ENCODE peak calls at places on chromosomes 5 and 9, in seven cellular contexts. One of them, this sample, is unnamed.

GRCh38 chr5:150042459-150042858 is 41.9 kb downstream of the HMGXB3 start:
- DNase-seq in Karpas-422: no peak
- DNase-seq in fibroblast of mammary gland: no peak
- DNase-seq in OCI-LY7: no peak
- DNase-seq in kidney: no peak
- DNase-seq in psoas muscle: no peak
- DNase-seq in A673: no peak
- DNase-seq in this sample: no peak

GRCh38 chr9:128024761-128025308 is 42.3 kb downstream of the NAIF1 start:
- DNase-seq in Karpas-422: no peak
- DNase-seq in fibroblast of mammary gland: no peak
- DNase-seq in OCI-LY7: no peak
- DNase-seq in kidney: no peak
- DNase-seq in psoas muscle: no peak
- DNase-seq in A673: no peak
- DNase-seq in this sample: no peak

GRCh38 chr5:160152901-160153300 is 33.7 kb upstream of the PWWP2A start:
- DNase-seq in Karpas-422: no peak
- DNase-seq in fibroblast of mammary gland: no peak
- DNase-seq in OCI-LY7: no peak
- DNase-seq in kidney: no peak
- DNase-seq in psoas muscle: no peak
- DNase-seq in A673: no peak
- DNase-seq in this sample: no peak

GRCh38 chr9:97307091-97307490 is 368 bp upstream of the CCDC180 start:
- DNase-seq in Karpas-422: no peak
- DNase-seq in fibroblast of mammary gland: peak; percentile 80
- DNase-seq in OCI-LY7: no peak
- DNase-seq in kidney: peak; percentile 97
- DNase-seq in psoas muscle: peak; percentile 71
- DNase-seq in A673: peak; percentile 75
- DNase-seq in this sample: peak; percentile 84

GRCh38 chr9:68777070-68777763 is 72.2 kb downstream of the PIP5K1B start:
- DNase-seq in Karpas-422: no peak
- DNase-seq in fibroblast of mammary gland: peak; percentile 5
- DNase-seq in OCI-LY7: no peak
- DNase-seq in kidney: no peak
- DNase-seq in psoas muscle: no peak
- DNase-seq in A673: no peak
- DNase-seq in this sample: no peak

GRCh38 chr5:168227001-168227400 is 64.4 kb upstream of the WWC1 start:
- DNase-seq in Karpas-422: no peak
- DNase-seq in fibroblast of mammary gland: no peak
- DNase-seq in OCI-LY7: no peak
- DNase-seq in kidney: no peak
- DNase-seq in psoas muscle: no peak
- DNase-seq in A673: no peak
- DNase-seq in this sample: no peak

GRCh38 chr5:161544350-161544765 is 2.2 kb downstream of the GABRB2 start:
- DNase-seq in Karpas-422: peak; percentile 76
- DNase-seq in fibroblast of mammary gland: peak; percentile 54
- DNase-seq in OCI-LY7: peak; percentile 76
- DNase-seq in kidney: no peak
- DNase-seq in psoas muscle: no peak
- DNase-seq in A673: peak; percentile 52
- DNase-seq in this sample: no peak

GRCh38 chr9:89661391-89661949 is 56.7 kb downstream of the GADD45G start:
- DNase-seq in Karpas-422: no peak
- DNase-seq in fibroblast of mammary gland: no peak
- DNase-seq in OCI-LY7: no peak
- DNase-seq in kidney: no peak
- DNase-seq in psoas muscle: no peak
- DNase-seq in A673: no peak
- DNase-seq in this sample: no peak

GRCh38 chr5:169258372-169259000 is 42.5 kb downstream of the SLIT3 start:
- DNase-seq in Karpas-422: no peak
- DNase-seq in fibroblast of mammary gland: peak; percentile 69
- DNase-seq in OCI-LY7: no peak
- DNase-seq in kidney: no peak
- DNase-seq in psoas muscle: no peak
- DNase-seq in A673: no peak
- DNase-seq in this sample: no peak

GRCh38 chr5:67639311-67639710 is 442.7 kb upstream of the CD180 start:
- DNase-seq in Karpas-422: no peak
- DNase-seq in fibroblast of mammary gland: peak; percentile 61
- DNase-seq in OCI-LY7: no peak
- DNase-seq in kidney: no peak
- DNase-seq in psoas muscle: peak; percentile 48
- DNase-seq in A673: no peak
- DNase-seq in this sample: no peak

GRCh38 chr9:96856363-96857286 is 2.3 kb upstream of the ZNF782 start:
- DNase-seq in Karpas-422: peak; percentile 89
- DNase-seq in fibroblast of mammary gland: peak; percentile 73
- DNase-seq in OCI-LY7: peak; percentile 76
- DNase-seq in kidney: peak; percentile 80
- DNase-seq in psoas muscle: peak; percentile 28
- DNase-seq in A673: peak; percentile 83
- DNase-seq in this sample: peak; percentile 57

GRCh38 chr5:119176785-119177184 is 105.9 kb downstream of the DMXL1 start:
- DNase-seq in Karpas-422: no peak
- DNase-seq in fibroblast of mammary gland: no peak
- DNase-seq in OCI-LY7: no peak
- DNase-seq in kidney: no peak
- DNase-seq in psoas muscle: no peak
- DNase-seq in A673: no peak
- DNase-seq in this sample: no peak

DNA sequence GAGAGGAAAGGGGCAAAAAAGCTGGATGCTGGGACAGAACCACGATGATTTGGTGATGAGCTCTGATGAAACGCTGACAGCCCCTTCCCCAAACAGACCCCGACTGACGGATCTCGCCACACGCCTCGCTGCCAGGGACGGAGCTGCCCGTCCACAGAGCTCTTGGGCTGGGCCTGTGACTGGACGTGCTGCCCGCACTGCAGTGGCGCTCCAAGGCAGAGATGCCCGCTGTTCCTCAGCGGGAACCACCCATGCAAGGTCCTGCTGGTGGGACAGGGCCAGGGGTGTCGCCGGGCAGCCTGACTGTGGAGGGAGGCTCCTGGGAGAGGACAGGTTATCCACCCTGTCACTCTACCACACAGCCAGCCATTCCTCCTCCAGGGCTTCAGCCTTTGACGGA is 66.0 kb upstream of the SARDH start:
- DNase-seq in Karpas-422: no peak
- DNase-seq in fibroblast of mammary gland: no peak
- DNase-seq in OCI-LY7: no peak
- DNase-seq in kidney: no peak
- DNase-seq in psoas muscle: no peak
- DNase-seq in A673: no peak
- DNase-seq in this sample: no peak
- H3K4me3 ChIP-seq in Karpas-422: no peak overlapping the region
- H3K4me3 ChIP-seq in fibroblast of mammary gland: no peak overlapping the region
- H3K4me3 ChIP-seq in OCI-LY7: no peak overlapping the region
- H3K4me3 ChIP-seq in kidney: no peak overlapping the region
- H3K4me3 ChIP-seq in psoas muscle: no peak overlapping the region
- H3K4me3 ChIP-seq in A673: no peak overlapping the region
- H3K4me3 ChIP-seq in this sample: no peak overlapping the region

GRCh38 chr5:139744471-139745120 is 51.0 kb upstream of the PSD2 start:
- DNase-seq in Karpas-422: no peak
- DNase-seq in fibroblast of mammary gland: no peak
- DNase-seq in OCI-LY7: no peak
- DNase-seq in kidney: no peak
- DNase-seq in psoas muscle: no peak
- DNase-seq in A673: no peak
- DNase-seq in this sample: no peak

GRCh38 chr5:139745121-139745799 is 50.3 kb upstream of the PSD2 start:
- DNase-seq in Karpas-422: no peak
- DNase-seq in fibroblast of mammary gland: peak; percentile 89
- DNase-seq in OCI-LY7: no peak
- DNase-seq in kidney: peak; percentile 95
- DNase-seq in psoas muscle: peak; percentile 67
- DNase-seq in A673: peak; percentile 95
- DNase-seq in this sample: no peak

GRCh38 chr5:139747583-139748504 is 47.8 kb upstream of the PSD2 start:
- DNase-seq in Karpas-422: no peak
- DNase-seq in fibroblast of mammary gland: peak; percentile 84
- DNase-seq in OCI-LY7: no peak
- DNase-seq in kidney: peak; percentile 88
- DNase-seq in psoas muscle: peak; percentile 60
- DNase-seq in A673: no peak
- DNase-seq in this sample: no peak

GRCh38 chr5:139746691-139747582 is 48.7 kb upstream of the PSD2 start:
- DNase-seq in Karpas-422: no peak
- DNase-seq in fibroblast of mammary gland: peak; percentile 57
- DNase-seq in OCI-LY7: peak; percentile 68
- DNase-seq in kidney: peak; percentile 87
- DNase-seq in psoas muscle: peak; percentile 45
- DNase-seq in A673: peak; percentile 77
- DNase-seq in this sample: no peak

GRCh38 chr5:139745800-139746690 is 49.6 kb upstream of the PSD2 start:
- DNase-seq in Karpas-422: peak; percentile 88
- DNase-seq in fibroblast of mammary gland: peak; percentile 77
- DNase-seq in OCI-LY7: peak; percentile 71
- DNase-seq in kidney: peak; percentile 87
- DNase-seq in psoas muscle: peak; percentile 69
- DNase-seq in A673: peak; percentile 98
- DNase-seq in this sample: peak; percentile 76
- H3K4me3 ChIP-seq in Karpas-422: peak overlapping the region; percentile 16
- H3K4me3 ChIP-seq in fibroblast of mammary gland: peak overlapping the region; percentile 17
- H3K4me3 ChIP-seq in OCI-LY7: peak overlapping the region; percentile 48
- H3K4me3 ChIP-seq in kidney: peak overlapping the region; percentile 14
- H3K4me3 ChIP-seq in psoas muscle: peak overlapping the region; percentile 69
- H3K4me3 ChIP-seq in A673: peak overlapping the region; percentile 43
- H3K4me3 ChIP-seq in this sample: peak overlapping the region; percentile 42

DNA sequence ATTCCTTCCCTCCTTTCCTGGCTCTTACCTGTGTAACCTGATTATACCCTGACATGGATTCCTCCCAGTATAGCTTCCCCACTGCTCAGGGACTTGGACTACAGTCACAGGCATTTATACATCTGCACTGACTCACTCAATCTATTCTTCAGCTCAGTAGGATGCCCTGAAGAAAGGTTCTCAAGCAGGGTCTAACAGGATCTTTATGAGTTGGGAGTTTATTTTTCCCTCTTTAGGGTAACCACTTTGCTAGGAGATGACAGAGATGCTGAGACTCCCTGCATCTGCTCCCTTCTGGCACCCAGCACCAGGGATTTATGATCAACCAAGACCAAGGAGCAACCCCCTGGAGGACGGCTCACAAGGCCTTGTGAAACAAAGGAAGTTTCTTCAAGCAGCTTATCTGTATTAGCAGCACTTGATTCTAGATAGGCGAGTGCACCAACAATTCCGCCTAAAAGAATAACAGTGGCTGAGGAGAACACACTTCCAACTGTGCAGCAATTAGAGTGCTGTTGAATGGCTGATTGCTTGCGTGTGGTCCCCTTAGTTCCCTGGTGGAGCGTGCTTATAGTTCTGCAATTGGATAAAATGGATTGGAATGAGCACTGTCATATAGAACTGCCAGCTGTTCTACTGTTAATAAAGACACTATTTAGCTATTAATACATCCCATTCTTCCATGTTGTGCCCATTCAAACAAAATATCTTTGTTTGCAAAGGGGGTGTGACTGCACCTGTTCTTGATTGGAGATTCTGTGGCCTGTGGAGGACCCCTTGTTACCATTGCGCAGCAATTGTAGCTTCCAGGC is 482.6 kb downstream of the ZNF608 start:
- DNase-seq in Karpas-422: no peak
- DNase-seq in fibroblast of mammary gland: no peak
- DNase-seq in OCI-LY7: no peak
- DNase-seq in kidney: no peak
- DNase-seq in psoas muscle: no peak
- DNase-seq in A673: peak; percentile 36
- DNase-seq in this sample: peak; percentile 35
- H3K4me3 ChIP-seq in Karpas-422: no peak overlapping the region
- H3K4me3 ChIP-seq in fibroblast of mammary gland: no peak overlapping the region
- H3K4me3 ChIP-seq in OCI-LY7: no peak overlapping the region
- H3K4me3 ChIP-seq in kidney: no peak overlapping the region
- H3K4me3 ChIP-seq in psoas muscle: no peak overlapping the region
- H3K4me3 ChIP-seq in A673: no peak overlapping the region
- H3K4me3 ChIP-seq in this sample: no peak overlapping the region

GRCh38 chr5:133029321-133029720 is 3.0 kb upstream of the ZCCHC10 start:
- DNase-seq in Karpas-422: no peak
- DNase-seq in fibroblast of mammary gland: no peak
- DNase-seq in OCI-LY7: no peak
- DNase-seq in kidney: no peak
- DNase-seq in psoas muscle: no peak
- DNase-seq in A673: no peak
- DNase-seq in this sample: no peak

GRCh38 chr5:133035224-133035623 is 8.9 kb upstream of the ZCCHC10 start:
- DNase-seq in Karpas-422: no peak
- DNase-seq in fibroblast of mammary gland: no peak
- DNase-seq in OCI-LY7: no peak
- DNase-seq in kidney: no peak
- DNase-seq in psoas muscle: no peak
- DNase-seq in A673: no peak
- DNase-seq in this sample: no peak

GRCh38 chr5:133034064-133034463 is 7.7 kb upstream of the ZCCHC10 start:
- DNase-seq in Karpas-422: no peak
- DNase-seq in fibroblast of mammary gland: no peak
- DNase-seq in OCI-LY7: peak; percentile 37
- DNase-seq in kidney: no peak
- DNase-seq in psoas muscle: no peak
- DNase-seq in A673: no peak
- DNase-seq in this sample: no peak

GRCh38 chr5:133030343-133031005 is 4.1 kb upstream of the ZCCHC10 start:
- DNase-seq in Karpas-422: no peak
- DNase-seq in fibroblast of mammary gland: no peak
- DNase-seq in OCI-LY7: peak; percentile 42
- DNase-seq in kidney: no peak
- DNase-seq in psoas muscle: no peak
- DNase-seq in A673: no peak
- DNase-seq in this sample: no peak

GRCh38 chr5:133032852-133033742 is 6.7 kb upstream of the ZCCHC10 start:
- DNase-seq in Karpas-422: no peak
- DNase-seq in fibroblast of mammary gland: no peak
- DNase-seq in OCI-LY7: peak; percentile 90
- DNase-seq in kidney: no peak
- DNase-seq in psoas muscle: no peak
- DNase-seq in A673: no peak
- DNase-seq in this sample: no peak
- H3K4me3 ChIP-seq in Karpas-422: no peak overlapping the region
- H3K4me3 ChIP-seq in fibroblast of mammary gland: no peak overlapping the region
- H3K4me3 ChIP-seq in OCI-LY7: peak overlapping the region; percentile 44
- H3K4me3 ChIP-seq in kidney: no peak overlapping the region
- H3K4me3 ChIP-seq in psoas muscle: no peak overlapping the region
- H3K4me3 ChIP-seq in A673: no peak overlapping the region
- H3K4me3 ChIP-seq in this sample: no peak overlapping the region

GRCh38 chr5:42338136-42338535 is 85.1 kb upstream of the GHR start:
- DNase-seq in Karpas-422: no peak
- DNase-seq in fibroblast of mammary gland: no peak
- DNase-seq in OCI-LY7: no peak
- DNase-seq in kidney: no peak
- DNase-seq in psoas muscle: no peak
- DNase-seq in A673: no peak
- DNase-seq in this sample: no peak
- H3K4me3 ChIP-seq in Karpas-422: no peak overlapping the region
- H3K4me3 ChIP-seq in fibroblast of mammary gland: no peak overlapping the region
- H3K4me3 ChIP-seq in OCI-LY7: no peak overlapping the region
- H3K4me3 ChIP-seq in kidney: no peak overlapping the region
- H3K4me3 ChIP-seq in psoas muscle: no peak overlapping the region
- H3K4me3 ChIP-seq in A673: no peak overlapping the region
- H3K4me3 ChIP-seq in this sample: no peak overlapping the region

GRCh38 chr5:19859020-19859419 is 129.0 kb downstream of the CDH18 start:
- DNase-seq in Karpas-422: no peak
- DNase-seq in fibroblast of mammary gland: no peak
- DNase-seq in OCI-LY7: no peak
- DNase-seq in kidney: no peak
- DNase-seq in psoas muscle: no peak
- DNase-seq in A673: no peak
- DNase-seq in this sample: no peak
- H3K4me3 ChIP-seq in Karpas-422: no peak overlapping the region
- H3K4me3 ChIP-seq in fibroblast of mammary gland: no peak overlapping the region
- H3K4me3 ChIP-seq in OCI-LY7: no peak overlapping the region
- H3K4me3 ChIP-seq in kidney: no peak overlapping the region
- H3K4me3 ChIP-seq in psoas muscle: no peak overlapping the region
- H3K4me3 ChIP-seq in A673: no peak overlapping the region
- H3K4me3 ChIP-seq in this sample: no peak overlapping the region

This sample was measured in NT2/D1.